ENCODE peak calls at places on chromosomes 12 and 14, in five cellular contexts. One of them, this sample, is unnamed.

GRCh38 chr14:51018521-51018920 is 74.2 kb upstream of the PYGL start:
- DNase-seq in myocyte: no peak
- DNase-seq in CD8-positive, alpha-beta memory T cell: no peak
- DNase-seq in stimulated activated CD4-positive, alpha-beta T cell treated with anti-CD3 and anti-CD28 coated beads, Interleukin-4, amount 100 ng/mL, for 48 hours: no peak
- DNase-seq in left lung: no peak
- DNase-seq in this sample: no peak

GRCh38 chr12:76586764-76587395 is 27.3 kb upstream of the OSBPL8 start:
- DNase-seq in stimulated activated CD4-positive, alpha-beta T cell treated with anti-CD3 and anti-CD28 coated beads, Interleukin-4, amount 100 ng/mL, for 48 hours: no peak
- DNase-seq in left lung: no peak
- DNase-seq in myocyte: peak; percentile 69
- DNase-seq in CD8-positive, alpha-beta memory T cell: peak; percentile 57
- DNase-seq in this sample: no peak

GRCh38 chr14:22613736-22614239 is 15.7 kb downstream of the ABHD4 start:
- DNase-seq in left lung: no peak
- DNase-seq in myocyte: no peak
- DNase-seq in stimulated activated CD4-positive, alpha-beta T cell treated with anti-CD3 and anti-CD28 coated beads, Interleukin-4, amount 100 ng/mL, for 48 hours: no peak
- DNase-seq in CD8-positive, alpha-beta memory T cell: no peak
- DNase-seq in this sample: no peak

GRCh38 chr12:66514581-66514980 is 164.3 kb downstream of the GRIP1 start:
- DNase-seq in CD8-positive, alpha-beta memory T cell: no peak
- DNase-seq in myocyte: peak; percentile 3
- DNase-seq in stimulated activated CD4-positive, alpha-beta T cell treated with anti-CD3 and anti-CD28 coated beads, Interleukin-4, amount 100 ng/mL, for 48 hours: no peak
- DNase-seq in left lung: no peak
- DNase-seq in this sample: no peak

GRCh38 chr12:121568971-121569808 is 11.6 kb downstream of the KDM2B start:
- DNase-seq in myocyte: peak; percentile 93
- DNase-seq in CD8-positive, alpha-beta memory T cell: no peak
- DNase-seq in left lung: no peak
- DNase-seq in stimulated activated CD4-positive, alpha-beta T cell treated with anti-CD3 and anti-CD28 coated beads, Interleukin-4, amount 100 ng/mL, for 48 hours: no peak
- DNase-seq in this sample: peak; percentile 69

GRCh38 chr12:40953076-40953475 is 235.0 kb upstream of the PDZRN4 start:
- DNase-seq in left lung: no peak
- DNase-seq in myocyte: no peak
- DNase-seq in stimulated activated CD4-positive, alpha-beta T cell treated with anti-CD3 and anti-CD28 coated beads, Interleukin-4, amount 100 ng/mL, for 48 hours: no peak
- DNase-seq in CD8-positive, alpha-beta memory T cell: no peak
- DNase-seq in this sample: no peak

GRCh38 chr14:65164068-65164824 is 61.9 kb upstream of the MAX start:
- DNase-seq in CD8-positive, alpha-beta memory T cell: peak; percentile 43
- DNase-seq in myocyte: peak; percentile 72
- DNase-seq in stimulated activated CD4-positive, alpha-beta T cell treated with anti-CD3 and anti-CD28 coated beads, Interleukin-4, amount 100 ng/mL, for 48 hours: no peak
- DNase-seq in left lung: no peak
- DNase-seq in this sample: no peak

GRCh38 chr14:100586520-100587247 is 533 bp downstream of the BEGAIN start:
- DNase-seq in myocyte: no peak
- DNase-seq in stimulated activated CD4-positive, alpha-beta T cell treated with anti-CD3 and anti-CD28 coated beads, Interleukin-4, amount 100 ng/mL, for 48 hours: no peak
- DNase-seq in left lung: peak; percentile 83
- DNase-seq in CD8-positive, alpha-beta memory T cell: no peak
- DNase-seq in this sample: peak; percentile 66

GRCh38 chr12:88298761-88299242 is 156.7 kb downstream of the TMTC3 start:
- DNase-seq in myocyte: peak; percentile 67
- DNase-seq in CD8-positive, alpha-beta memory T cell: no peak
- DNase-seq in left lung: no peak
- DNase-seq in stimulated activated CD4-positive, alpha-beta T cell treated with anti-CD3 and anti-CD28 coated beads, Interleukin-4, amount 100 ng/mL, for 48 hours: no peak
- DNase-seq in this sample: no peak

GRCh38 chr12:14989790-14990189 is 16.9 kb downstream of the PDE6H start:
- DNase-seq in stimulated activated CD4-positive, alpha-beta T cell treated with anti-CD3 and anti-CD28 coated beads, Interleukin-4, amount 100 ng/mL, for 48 hours: no peak
- DNase-seq in myocyte: no peak
- DNase-seq in left lung: no peak
- DNase-seq in CD8-positive, alpha-beta memory T cell: no peak
- DNase-seq in this sample: no peak

GRCh38 chr12:14373202-14373601 is 7.7 kb downstream of the ATF7IP start:
- DNase-seq in stimulated activated CD4-positive, alpha-beta T cell treated with anti-CD3 and anti-CD28 coated beads, Interleukin-4, amount 100 ng/mL, for 48 hours: no peak
- DNase-seq in CD8-positive, alpha-beta memory T cell: no peak
- DNase-seq in myocyte: peak; percentile 29
- DNase-seq in left lung: no peak
- DNase-seq in this sample: no peak

GRCh38 chr12:91931110-91931509 is 214.5 kb downstream of the BTG1 start:
- DNase-seq in myocyte: peak; percentile 58
- DNase-seq in stimulated activated CD4-positive, alpha-beta T cell treated with anti-CD3 and anti-CD28 coated beads, Interleukin-4, amount 100 ng/mL, for 48 hours: no peak
- DNase-seq in CD8-positive, alpha-beta memory T cell: no peak
- DNase-seq in left lung: no peak
- DNase-seq in this sample: no peak

GRCh38 chr14:57686317-57686716 is 179.6 kb downstream of the SLC35F4 start:
- DNase-seq in left lung: no peak
- DNase-seq in myocyte: no peak
- DNase-seq in stimulated activated CD4-positive, alpha-beta T cell treated with anti-CD3 and anti-CD28 coated beads, Interleukin-4, amount 100 ng/mL, for 48 hours: no peak
- DNase-seq in CD8-positive, alpha-beta memory T cell: no peak
- DNase-seq in this sample: no peak

GRCh38 chr12:79689041-79689476 is 1.7 kb downstream of the PAWR start:
- DNase-seq in myocyte: no peak
- DNase-seq in left lung: no peak
- DNase-seq in stimulated activated CD4-positive, alpha-beta T cell treated with anti-CD3 and anti-CD28 coated beads, Interleukin-4, amount 100 ng/mL, for 48 hours: no peak
- DNase-seq in CD8-positive, alpha-beta memory T cell: no peak
- DNase-seq in this sample: no peak

GRCh38 chr12:57299514-57300016 is 48.6 kb upstream of the STAC3 start:
- DNase-seq in stimulated activated CD4-positive, alpha-beta T cell treated with anti-CD3 and anti-CD28 coated beads, Interleukin-4, amount 100 ng/mL, for 48 hours: no peak
- DNase-seq in CD8-positive, alpha-beta memory T cell: no peak
- DNase-seq in left lung: no peak
- DNase-seq in myocyte: peak; percentile 19
- DNase-seq in this sample: no peak

GRCh38 chr12:78167510-78167909 is 336.8 kb downstream of the NAV3 start:
- DNase-seq in stimulated activated CD4-positive, alpha-beta T cell treated with anti-CD3 and anti-CD28 coated beads, Interleukin-4, amount 100 ng/mL, for 48 hours: no peak
- DNase-seq in left lung: no peak
- DNase-seq in CD8-positive, alpha-beta memory T cell: no peak
- DNase-seq in myocyte: no peak
- DNase-seq in this sample: no peak